ENCODE peak calls at places on chromosomes 5 and 9, in eight cellular contexts. One of them, this sample, is unnamed.

GRCh38 chr5:153504726-153505125 is 14.3 kb downstream of the GRIA1 start:
- DNase-seq in esophagus squamous epithelium: no peak
- DNase-seq in body of pancreas: no peak
- DNase-seq in NB4: no peak
- DNase-seq in ovary: no peak
- DNase-seq in spleen: no peak
- DNase-seq in adrenal gland: no peak
- DNase-seq in stomach: no peak
- DNase-seq in this sample: no peak

GRCh38 chr5:111518747-111519146 is 6.4 kb upstream of the STARD4 start:
- DNase-seq in esophagus squamous epithelium: no peak
- DNase-seq in body of pancreas: no peak
- DNase-seq in NB4: no peak
- DNase-seq in ovary: no peak
- DNase-seq in spleen: no peak
- DNase-seq in adrenal gland: no peak
- DNase-seq in stomach: no peak
- DNase-seq in this sample: no peak

GRCh38 chr5:150211156-150212030 is 21.5 kb downstream of the SLC6A7 start:
- DNase-seq in esophagus squamous epithelium: no peak
- DNase-seq in body of pancreas: no peak
- DNase-seq in NB4: no peak
- DNase-seq in ovary: no peak
- DNase-seq in spleen: no peak
- DNase-seq in adrenal gland: no peak
- DNase-seq in stomach: no peak
- DNase-seq in this sample: no peak

GRCh38 chr5:126274819-126275218 is 148.4 kb upstream of the GRAMD2B start:
- DNase-seq in esophagus squamous epithelium: no peak
- DNase-seq in body of pancreas: no peak
- DNase-seq in NB4: no peak
- DNase-seq in ovary: no peak
- DNase-seq in spleen: no peak
- DNase-seq in adrenal gland: no peak
- DNase-seq in stomach: no peak
- DNase-seq in this sample: no peak

GRCh38 chr9:137300607-137301085 is 1.4 kb downstream of the NRARP start:
- DNase-seq in esophagus squamous epithelium: no peak
- DNase-seq in body of pancreas: peak
- DNase-seq in NB4: peak
- DNase-seq in ovary: peak
- DNase-seq in spleen: no peak
- DNase-seq in adrenal gland: no peak
- DNase-seq in stomach: no peak
- DNase-seq in this sample: no peak

GRCh38 chr9:35236692-35237091 is 74.9 kb downstream of the UNC13B start:
- DNase-seq in esophagus squamous epithelium: no peak
- DNase-seq in body of pancreas: no peak
- DNase-seq in NB4: no peak
- DNase-seq in ovary: no peak
- DNase-seq in spleen: no peak
- DNase-seq in adrenal gland: no peak
- DNase-seq in stomach: no peak
- DNase-seq in this sample: no peak

GRCh38 chr5:149839761-149840160 is 104.8 kb downstream of the PDE6A start:
- DNase-seq in esophagus squamous epithelium: no peak
- DNase-seq in body of pancreas: no peak
- DNase-seq in NB4: no peak
- DNase-seq in ovary: no peak
- DNase-seq in spleen: peak
- DNase-seq in adrenal gland: peak
- DNase-seq in stomach: no peak
- DNase-seq in this sample: no peak

GRCh38 chr9:130383979-130384676 is 60.6 kb upstream of the ASS1 start:
- DNase-seq in esophagus squamous epithelium: no peak
- DNase-seq in body of pancreas: no peak
- DNase-seq in NB4: no peak
- DNase-seq in ovary: no peak
- DNase-seq in spleen: no peak
- DNase-seq in adrenal gland: no peak
- DNase-seq in stomach: no peak
- DNase-seq in this sample: no peak

GRCh38 chr5:78429332-78429849 is 69.0 kb downstream of the SCAMP1 start:
- DNase-seq in esophagus squamous epithelium: no peak
- DNase-seq in body of pancreas: no peak
- DNase-seq in NB4: no peak
- DNase-seq in ovary: no peak
- DNase-seq in spleen: no peak
- DNase-seq in adrenal gland: no peak
- DNase-seq in stomach: no peak
- DNase-seq in this sample: no peak

GRCh38 chr9:104907278-104907951 is 20.5 kb downstream of the ABCA1 start:
- DNase-seq in esophagus squamous epithelium: no peak
- DNase-seq in body of pancreas: no peak
- DNase-seq in NB4: no peak
- DNase-seq in ovary: peak
- DNase-seq in spleen: no peak
- DNase-seq in adrenal gland: peak
- DNase-seq in stomach: no peak
- DNase-seq in this sample: no peak

GRCh38 chr5:76813982-76814562 is 4.8 kb upstream of the F2RL1 start:
- DNase-seq in esophagus squamous epithelium: no peak
- DNase-seq in body of pancreas: no peak
- DNase-seq in NB4: no peak
- DNase-seq in ovary: no peak
- DNase-seq in spleen: no peak
- DNase-seq in adrenal gland: no peak
- DNase-seq in stomach: no peak
- DNase-seq in this sample: no peak

GRCh38 chr5:113387844-113388243 is 46.9 kb downstream of the TSSK1B start:
- DNase-seq in esophagus squamous epithelium: no peak
- DNase-seq in body of pancreas: no peak
- DNase-seq in NB4: no peak
- DNase-seq in ovary: no peak
- DNase-seq in spleen: no peak
- DNase-seq in adrenal gland: no peak
- DNase-seq in stomach: no peak
- DNase-seq in this sample: no peak

GRCh38 chr5:94508421-94509148 is 109.8 kb downstream of the KIAA0825 start:
- DNase-seq in esophagus squamous epithelium: no peak
- DNase-seq in body of pancreas: no peak
- DNase-seq in NB4: no peak
- DNase-seq in ovary: no peak
- DNase-seq in spleen: no peak
- DNase-seq in adrenal gland: no peak
- DNase-seq in stomach: no peak
- DNase-seq in this sample: no peak

GRCh38 chr9:131500939-131501541 is 1.7 kb upstream of the POMT1 start:
- DNase-seq in esophagus squamous epithelium: no peak
- DNase-seq in body of pancreas: no peak
- DNase-seq in NB4: peak
- DNase-seq in ovary: no peak
- DNase-seq in spleen: no peak
- DNase-seq in adrenal gland: no peak
- DNase-seq in stomach: no peak
- DNase-seq in this sample: no peak

GRCh38 chr9:131499254-131499653 is 3.5 kb upstream of the POMT1 start:
- DNase-seq in esophagus squamous epithelium: no peak
- DNase-seq in body of pancreas: no peak
- DNase-seq in NB4: no peak
- DNase-seq in ovary: no peak
- DNase-seq in spleen: no peak
- DNase-seq in adrenal gland: no peak
- DNase-seq in stomach: no peak
- DNase-seq in this sample: no peak

GRCh38 chr9:131496844-131497425 is 5.8 kb upstream of the POMT1 start:
- DNase-seq in esophagus squamous epithelium: no peak
- DNase-seq in body of pancreas: no peak
- DNase-seq in NB4: no peak
- DNase-seq in ovary: no peak
- DNase-seq in spleen: no peak
- DNase-seq in adrenal gland: no peak
- DNase-seq in stomach: no peak
- DNase-seq in this sample: no peak

GRCh38 chr9:131502781-131503625 is at the start of gene POMT1:
- DNase-seq in esophagus squamous epithelium: peak
- DNase-seq in body of pancreas: peak
- DNase-seq in NB4: peak
- DNase-seq in ovary: peak
- DNase-seq in spleen: peak
- DNase-seq in adrenal gland: peak
- DNase-seq in stomach: peak
- DNase-seq in this sample: peak

GRCh38 chr9:131500377-131500776 is 2.3 kb upstream of the POMT1 start:
- DNase-seq in esophagus squamous epithelium: no peak
- DNase-seq in body of pancreas: no peak
- DNase-seq in NB4: peak
- DNase-seq in ovary: no peak
- DNase-seq in spleen: no peak
- DNase-seq in adrenal gland: no peak
- DNase-seq in stomach: no peak
- DNase-seq in this sample: no peak
- TF ChIP-seq POLR2A in esophagus squamous epithelium: no peak
- TF ChIP-seq POLR2A in body of pancreas: no peak
- TF ChIP-seq POLR2A in NB4: no peak
- TF ChIP-seq POLR2A in ovary: no peak
- TF ChIP-seq POLR2A in spleen: no peak
- TF ChIP-seq POLR2A in adrenal gland: no peak
- TF ChIP-seq POLR2A in stomach: no peak
- TF ChIP-seq POLR2A in this sample: no peak

GRCh38 chr5:179023528-179024189 is at the start of gene ZNF879:
- DNase-seq in esophagus squamous epithelium: peak
- DNase-seq in body of pancreas: peak
- DNase-seq in NB4: peak
- DNase-seq in ovary: peak
- DNase-seq in spleen: peak
- DNase-seq in adrenal gland: peak
- DNase-seq in stomach: peak
- DNase-seq in this sample: peak
- TF ChIP-seq POLR2A in esophagus squamous epithelium: peak
- TF ChIP-seq POLR2A in body of pancreas: peak
- TF ChIP-seq POLR2A in NB4: no peak
- TF ChIP-seq POLR2A in ovary: peak
- TF ChIP-seq POLR2A in spleen: peak
- TF ChIP-seq POLR2A in adrenal gland: peak
- TF ChIP-seq POLR2A in stomach: no peak
- TF ChIP-seq POLR2A in this sample: no peak

GRCh38 chr9:571745-572144 is 269.8 kb upstream of the DMRT1 start:
- DNase-seq in esophagus squamous epithelium: no peak
- DNase-seq in body of pancreas: peak
- DNase-seq in NB4: no peak
- DNase-seq in ovary: no peak
- DNase-seq in spleen: no peak
- DNase-seq in adrenal gland: no peak
- DNase-seq in stomach: no peak
- DNase-seq in this sample: no peak
- TF ChIP-seq POLR2A in esophagus squamous epithelium: no peak
- TF ChIP-seq POLR2A in body of pancreas: no peak
- TF ChIP-seq POLR2A in NB4: no peak
- TF ChIP-seq POLR2A in ovary: no peak
- TF ChIP-seq POLR2A in spleen: no peak
- TF ChIP-seq POLR2A in adrenal gland: no peak
- TF ChIP-seq POLR2A in stomach: no peak
- TF ChIP-seq POLR2A in this sample: no peak

GRCh38 chr5:159262859-159263568 is at the start of gene UBLCP1:
- DNase-seq in esophagus squamous epithelium: peak
- DNase-seq in body of pancreas: peak
- DNase-seq in NB4: peak
- DNase-seq in ovary: peak
- DNase-seq in spleen: peak
- DNase-seq in adrenal gland: peak
- DNase-seq in stomach: peak
- DNase-seq in this sample: peak
- TF ChIP-seq POLR2A in esophagus squamous epithelium: peak
- TF ChIP-seq POLR2A in body of pancreas: peak
- TF ChIP-seq POLR2A in NB4: peak
- TF ChIP-seq POLR2A in ovary: peak
- TF ChIP-seq POLR2A in spleen: peak
- TF ChIP-seq POLR2A in adrenal gland: peak
- TF ChIP-seq POLR2A in stomach: no peak
- TF ChIP-seq POLR2A in this sample: peak